ENCODE peak calls at places on chromosome 10, in six cellular contexts. One of them, this sample, is unnamed.

GRCh38 chr10:112092529-112092928 is 91.0 kb downstream of the GPAM start:
- DNase-seq in activated CD4-positive, alpha-beta T cell treated with anti-CD3 and anti-CD28 coated beads for 1 hour: no peak
- DNase-seq in stimulated activated CD4-positive, alpha-beta T cell treated with anti-CD3 and anti-CD28 coated beads, Interleukin-15, amount 100 ng/mL, for 1 hour: no peak
- DNase-seq in NCI-H1436: no peak
- DNase-seq in nucleus accumbens: no peak
- DNase-seq in lower lobe of right lung: no peak
- DNase-seq in this sample: no peak

GRCh38 chr10:79316671-79317431 is 30.4 kb upstream of the PPIF start:
- DNase-seq in activated CD4-positive, alpha-beta T cell treated with anti-CD3 and anti-CD28 coated beads for 1 hour: no peak
- DNase-seq in stimulated activated CD4-positive, alpha-beta T cell treated with anti-CD3 and anti-CD28 coated beads, Interleukin-15, amount 100 ng/mL, for 1 hour: no peak
- DNase-seq in nucleus accumbens: no peak
- DNase-seq in lower lobe of right lung: peak; percentile 20
- DNase-seq in NCI-H1436: peak; percentile 17
- DNase-seq in this sample: no peak

GRCh38 chr10:63671317-63671937 is 150.2 kb downstream of the REEP3 start:
- DNase-seq in NCI-H1436: peak; percentile 25
- DNase-seq in activated CD4-positive, alpha-beta T cell treated with anti-CD3 and anti-CD28 coated beads for 1 hour: no peak
- DNase-seq in nucleus accumbens: no peak
- DNase-seq in lower lobe of right lung: no peak
- DNase-seq in stimulated activated CD4-positive, alpha-beta T cell treated with anti-CD3 and anti-CD28 coated beads, Interleukin-15, amount 100 ng/mL, for 1 hour: no peak
- DNase-seq in this sample: no peak

GRCh38 chr10:129079705-129080104 is 387.3 kb upstream of the MGMT start:
- DNase-seq in stimulated activated CD4-positive, alpha-beta T cell treated with anti-CD3 and anti-CD28 coated beads, Interleukin-15, amount 100 ng/mL, for 1 hour: no peak
- DNase-seq in activated CD4-positive, alpha-beta T cell treated with anti-CD3 and anti-CD28 coated beads for 1 hour: no peak
- DNase-seq in nucleus accumbens: no peak
- DNase-seq in NCI-H1436: no peak
- DNase-seq in lower lobe of right lung: no peak
- DNase-seq in this sample: no peak

GRCh38 chr10:104076743-104077160 is 8.9 kb downstream of the COL17A1 start:
- DNase-seq in NCI-H1436: peak; percentile 72
- DNase-seq in lower lobe of right lung: peak; percentile 58
- DNase-seq in activated CD4-positive, alpha-beta T cell treated with anti-CD3 and anti-CD28 coated beads for 1 hour: no peak
- DNase-seq in stimulated activated CD4-positive, alpha-beta T cell treated with anti-CD3 and anti-CD28 coated beads, Interleukin-15, amount 100 ng/mL, for 1 hour: no peak
- DNase-seq in nucleus accumbens: peak; percentile 35
- DNase-seq in this sample: no peak

GRCh38 chr10:12130237-12130872 is 878 bp downstream of the SEC61A2 start:
- DNase-seq in activated CD4-positive, alpha-beta T cell treated with anti-CD3 and anti-CD28 coated beads for 1 hour: no peak
- DNase-seq in stimulated activated CD4-positive, alpha-beta T cell treated with anti-CD3 and anti-CD28 coated beads, Interleukin-15, amount 100 ng/mL, for 1 hour: no peak
- DNase-seq in nucleus accumbens: peak; percentile 4
- DNase-seq in NCI-H1436: peak; percentile 39
- DNase-seq in lower lobe of right lung: no peak
- DNase-seq in this sample: no peak

GRCh38 chr10:101042667-101043355 is 11.8 kb downstream of the SFXN3 start:
- DNase-seq in activated CD4-positive, alpha-beta T cell treated with anti-CD3 and anti-CD28 coated beads for 1 hour: peak; percentile 72
- DNase-seq in NCI-H1436: peak; percentile 96
- DNase-seq in lower lobe of right lung: peak; percentile 100
- DNase-seq in nucleus accumbens: peak; percentile 78
- DNase-seq in stimulated activated CD4-positive, alpha-beta T cell treated with anti-CD3 and anti-CD28 coated beads, Interleukin-15, amount 100 ng/mL, for 1 hour: peak; percentile 53
- DNase-seq in this sample: peak; percentile 87

GRCh38 chr10:113957013-113957412 is 86.7 kb upstream of the ADRB1 start:
- DNase-seq in activated CD4-positive, alpha-beta T cell treated with anti-CD3 and anti-CD28 coated beads for 1 hour: no peak
- DNase-seq in lower lobe of right lung: no peak
- DNase-seq in NCI-H1436: no peak
- DNase-seq in stimulated activated CD4-positive, alpha-beta T cell treated with anti-CD3 and anti-CD28 coated beads, Interleukin-15, amount 100 ng/mL, for 1 hour: no peak
- DNase-seq in nucleus accumbens: no peak
- DNase-seq in this sample: no peak

GRCh38 chr10:101136708-101137121 is 5.6 kb downstream of the TLX1 start:
- DNase-seq in NCI-H1436: no peak
- DNase-seq in stimulated activated CD4-positive, alpha-beta T cell treated with anti-CD3 and anti-CD28 coated beads, Interleukin-15, amount 100 ng/mL, for 1 hour: no peak
- DNase-seq in activated CD4-positive, alpha-beta T cell treated with anti-CD3 and anti-CD28 coated beads for 1 hour: no peak
- DNase-seq in nucleus accumbens: no peak
- DNase-seq in lower lobe of right lung: no peak
- DNase-seq in this sample: no peak

GRCh38 chr10:78337016-78337415 is 303.4 kb downstream of the RPS24 start:
- DNase-seq in lower lobe of right lung: no peak
- DNase-seq in nucleus accumbens: no peak
- DNase-seq in activated CD4-positive, alpha-beta T cell treated with anti-CD3 and anti-CD28 coated beads for 1 hour: no peak
- DNase-seq in stimulated activated CD4-positive, alpha-beta T cell treated with anti-CD3 and anti-CD28 coated beads, Interleukin-15, amount 100 ng/mL, for 1 hour: no peak
- DNase-seq in NCI-H1436: no peak
- DNase-seq in this sample: no peak

GRCh38 chr10:71666607-71667373 is 52.8 kb downstream of the C10orf105 start:
- DNase-seq in nucleus accumbens: no peak
- DNase-seq in NCI-H1436: no peak
- DNase-seq in activated CD4-positive, alpha-beta T cell treated with anti-CD3 and anti-CD28 coated beads for 1 hour: no peak
- DNase-seq in stimulated activated CD4-positive, alpha-beta T cell treated with anti-CD3 and anti-CD28 coated beads, Interleukin-15, amount 100 ng/mL, for 1 hour: no peak
- DNase-seq in lower lobe of right lung: no peak
- DNase-seq in this sample: no peak

GRCh38 chr10:91799580-91799975 is 1.4 kb downstream of the TNKS2 start:
- DNase-seq in NCI-H1436: no peak
- DNase-seq in stimulated activated CD4-positive, alpha-beta T cell treated with anti-CD3 and anti-CD28 coated beads, Interleukin-15, amount 100 ng/mL, for 1 hour: no peak
- DNase-seq in activated CD4-positive, alpha-beta T cell treated with anti-CD3 and anti-CD28 coated beads for 1 hour: no peak
- DNase-seq in nucleus accumbens: no peak
- DNase-seq in lower lobe of right lung: no peak
- DNase-seq in this sample: no peak

GRCh38 chr10:60488111-60488669 is 98.5 kb upstream of the ANK3 start:
- DNase-seq in nucleus accumbens: no peak
- DNase-seq in lower lobe of right lung: no peak
- DNase-seq in stimulated activated CD4-positive, alpha-beta T cell treated with anti-CD3 and anti-CD28 coated beads, Interleukin-15, amount 100 ng/mL, for 1 hour: no peak
- DNase-seq in NCI-H1436: no peak
- DNase-seq in activated CD4-positive, alpha-beta T cell treated with anti-CD3 and anti-CD28 coated beads for 1 hour: no peak
- DNase-seq in this sample: no peak

GRCh38 chr10:110481948-110482347 is 15.8 kb upstream of the DUSP5 start:
- DNase-seq in stimulated activated CD4-positive, alpha-beta T cell treated with anti-CD3 and anti-CD28 coated beads, Interleukin-15, amount 100 ng/mL, for 1 hour: no peak
- DNase-seq in lower lobe of right lung: no peak
- DNase-seq in NCI-H1436: no peak
- DNase-seq in nucleus accumbens: no peak
- DNase-seq in activated CD4-positive, alpha-beta T cell treated with anti-CD3 and anti-CD28 coated beads for 1 hour: no peak
- DNase-seq in this sample: no peak

GRCh38 chr10:72906446-72906845 is 12.9 kb downstream of the OIT3 start:
- DNase-seq in nucleus accumbens: no peak
- DNase-seq in NCI-H1436: no peak
- DNase-seq in lower lobe of right lung: no peak
- DNase-seq in stimulated activated CD4-positive, alpha-beta T cell treated with anti-CD3 and anti-CD28 coated beads, Interleukin-15, amount 100 ng/mL, for 1 hour: no peak
- DNase-seq in activated CD4-positive, alpha-beta T cell treated with anti-CD3 and anti-CD28 coated beads for 1 hour: no peak
- DNase-seq in this sample: no peak

GRCh38 chr10:33142290-33142689 is 184.3 kb upstream of the ITGB1 start:
- DNase-seq in activated CD4-positive, alpha-beta T cell treated with anti-CD3 and anti-CD28 coated beads for 1 hour: no peak
- DNase-seq in stimulated activated CD4-positive, alpha-beta T cell treated with anti-CD3 and anti-CD28 coated beads, Interleukin-15, amount 100 ng/mL, for 1 hour: no peak
- DNase-seq in NCI-H1436: no peak
- DNase-seq in nucleus accumbens: no peak
- DNase-seq in lower lobe of right lung: no peak
- DNase-seq in this sample: no peak

GRCh38 chr10:31099101-31099500 is 67.4 kb upstream of the ZNF438 start:
- DNase-seq in stimulated activated CD4-positive, alpha-beta T cell treated with anti-CD3 and anti-CD28 coated beads, Interleukin-15, amount 100 ng/mL, for 1 hour: no peak
- DNase-seq in activated CD4-positive, alpha-beta T cell treated with anti-CD3 and anti-CD28 coated beads for 1 hour: no peak
- DNase-seq in nucleus accumbens: no peak
- DNase-seq in lower lobe of right lung: no peak
- DNase-seq in NCI-H1436: no peak
- DNase-seq in this sample: no peak

GRCh38 chr10:23702977-23703414 is 264.1 kb downstream of the OTUD1 start:
- DNase-seq in NCI-H1436: peak; percentile 58
- DNase-seq in activated CD4-positive, alpha-beta T cell treated with anti-CD3 and anti-CD28 coated beads for 1 hour: peak; percentile 22
- DNase-seq in lower lobe of right lung: peak; percentile 52
- DNase-seq in stimulated activated CD4-positive, alpha-beta T cell treated with anti-CD3 and anti-CD28 coated beads, Interleukin-15, amount 100 ng/mL, for 1 hour: no peak
- DNase-seq in nucleus accumbens: peak; percentile 6
- DNase-seq in this sample: no peak

GRCh38 chr10:92662852-92663251 is 26.9 kb upstream of the HHEX start:
- DNase-seq in stimulated activated CD4-positive, alpha-beta T cell treated with anti-CD3 and anti-CD28 coated beads, Interleukin-15, amount 100 ng/mL, for 1 hour: no peak
- DNase-seq in NCI-H1436: no peak
- DNase-seq in activated CD4-positive, alpha-beta T cell treated with anti-CD3 and anti-CD28 coated beads for 1 hour: no peak
- DNase-seq in nucleus accumbens: no peak
- DNase-seq in lower lobe of right lung: no peak
- DNase-seq in this sample: no peak

GRCh38 chr10:86700851-86701617 is 32.7 kb downstream of the LDB3 start:
- DNase-seq in activated CD4-positive, alpha-beta T cell treated with anti-CD3 and anti-CD28 coated beads for 1 hour: no peak
- DNase-seq in stimulated activated CD4-positive, alpha-beta T cell treated with anti-CD3 and anti-CD28 coated beads, Interleukin-15, amount 100 ng/mL, for 1 hour: no peak
- DNase-seq in nucleus accumbens: no peak
- DNase-seq in lower lobe of right lung: peak; percentile 28
- DNase-seq in NCI-H1436: no peak
- DNase-seq in this sample: no peak

GRCh38 chr10:68406815-68407585 is at the start of gene RUFY2:
- DNase-seq in stimulated activated CD4-positive, alpha-beta T cell treated with anti-CD3 and anti-CD28 coated beads, Interleukin-15, amount 100 ng/mL, for 1 hour: peak; percentile 64
- DNase-seq in activated CD4-positive, alpha-beta T cell treated with anti-CD3 and anti-CD28 coated beads for 1 hour: peak; percentile 62
- DNase-seq in NCI-H1436: peak; percentile 76
- DNase-seq in nucleus accumbens: peak; percentile 73
- DNase-seq in lower lobe of right lung: peak; percentile 88
- DNase-seq in this sample: peak; percentile 92

This sample was measured in activated naive CD4-positive, alpha-beta T cell treated with anti-CD3 and anti-CD28 coated beads, Interleukin-2, amount 50 U/mL, for 72 hours.